ENCODE peak calls at places on chromosomes 13 and 19, in four cellular contexts. H is activated CD4-positive, CD25-positive, alpha-beta regulatory T cell; J is heart right ventricle; C is gastrocnemius medialis. D is an unnamed sample.

GRCh38 chr19:6088677-6089063 is 21.6 kb downstream of the RFX2 start:
- DNase-seq in J (no peak), C (no peak), H (no peak), D (no peak)

GRCh38 chr13:59690857-59691500 is 472.7 kb downstream of the DIAPH3 start:
- DNase-seq in H (no peak), C (no peak), J (no peak), D (no peak)

GRCh38 chr13:50613356-50613831 is 230.1 kb downstream of the DLEU7 start:
- DNase-seq in J (no peak), C (no peak), H (no peak), D (no peak)

GRCh38 chr13:30147380-30147779 is 160.0 kb downstream of the KATNAL1 start:
- DNase-seq in J (no peak), C (no peak), H (no peak), D (no peak)

GRCh38 chr19:43476606-43477005 is 11.2 kb upstream of the LYPD3 start:
- DNase-seq in C (no peak), J (no peak), H (no peak), D (no peak)

GRCh38 chr19:35885225-35885624 is 15.1 kb downstream of the NFKBID start:
- DNase-seq in H (no peak), J (no peak), C (no peak), D (no peak)

GRCh38 chr19:35932291-35932936 is 3.8 kb upstream of the LRFN3 start:
- DNase-seq in J (no peak), C (no peak), H (no peak), D (no peak)

GRCh38 chr19:56993851-56994250 is 125.9 kb upstream of the USP29 start:
- DNase-seq in J (no peak), C (no peak), H (no peak), D (no peak)

GRCh38 chr19:47447470-47448359 is 24.0 kb downstream of the SLC8A2 start:
- DNase-seq in H (peak; percentile 35), J (no peak), C (peak; percentile 27), D (peak; percentile 98)

GRCh38 chr19:24159707-24160106 is 72.7 kb downstream of the ZNF254 start:
- DNase-seq in C (no peak), J (no peak), H (no peak), D (no peak)

GRCh38 chr19:9406798-9407352 is 28.5 kb downstream of the ZNF266 start:
- DNase-seq in H (peak; percentile 16), J (peak; percentile 84), C (peak; percentile 70), D (peak; percentile 84)

GRCh38 chr19:39156230-39156890 is 30.8 kb downstream of the PAK4 start:
- DNase-seq in C (no peak), H (no peak), J (no peak), D (no peak)

GRCh38 chr19:46147791-46148288 is at the start of gene IGFL2:
- DNase-seq in H (no peak), C (no peak), J (no peak), D (no peak)

GRCh38 chr19:38667552-38668205 is 20.2 kb downstream of the ACTN4 start:
- DNase-seq in J (no peak), H (no peak), C (no peak), D (no peak)

GRCh38 chr13:114161644-114162532 is 17.2 kb upstream of the CFAP97D2 start:
- DNase-seq in J (peak; percentile 29), C (peak; percentile 30), H (no peak), D (no peak)

GRCh38 chr19:55472463-55472862 is 4.0 kb upstream of the ZNF628 start:
- DNase-seq in H (no peak), J (no peak), C (no peak), D (no peak)

GRCh38 chr19:16088351-16088984 is 12.2 kb downstream of the TPM4 start:
- DNase-seq in J (no peak), H (no peak), C (no peak), D (no peak)

GRCh38 chr19:40596608-40597328 is 4.4 kb upstream of the LTBP4 start:
- DNase-seq in J (peak; percentile 52), C (no peak), H (no peak), D (peak; percentile 36)

GRCh38 chr19:2394054-2394668 is 33.2 kb downstream of the TIMM13 start:
- DNase-seq in C (no peak), J (no peak), H (no peak), D (no peak)

GRCh38 chr13:97122381-97122996 is 99.6 kb upstream of the MBNL2 start:
- DNase-seq in C (no peak), J (no peak), H (no peak), D (no peak)

GRCh38 chr13:73521970-73522549 is 463.3 kb downstream of the KLF5 start:
- DNase-seq in C (no peak), H (no peak), J (no peak), D (no peak)

GRCh38 chr19:43667524-43668405 is 2.2 kb downstream of the PLAUR start:
- DNase-seq in C (no peak), J (no peak), H (no peak), D (no peak)

GRCh38 chr19:16726916-16727315 is 7.3 kb downstream of the NWD1 start:
- DNase-seq in J (no peak), H (no peak), C (no peak), D (no peak)

GRCh38 chr13:75101348-75101747 is 380.6 kb downstream of the TBC1D4 start:
- DNase-seq in J (no peak), H (no peak), C (no peak), D (no peak)

GRCh38 chr19:658916-659839 is 3.8 kb downstream of the RNF126 start:
- DNase-seq in C (peak; percentile 66), H (no peak), J (no peak), D (no peak)

GRCh38 chr19:51127755-51128154 is 3.0 kb downstream of the SIGLEC9 start:
- DNase-seq in C (peak; percentile 23), H (no peak), J (peak; percentile 40), D (no peak)

GRCh38 chr13:20441879-20442278 is 83.8 kb downstream of the CRYL1 start:
- DNase-seq in H (no peak), J (no peak), C (no peak), D (no peak)

GRCh38 chr13:101307181-101307701 is 109.1 kb downstream of the NALCN start:
- DNase-seq in C (no peak), J (no peak), H (no peak), D (no peak)

GRCh38 chr13:25654332-25654731 is 282.6 kb downstream of the ATP8A2 start:
- DNase-seq in J (no peak), H (no peak), C (peak; percentile 59), D (no peak)

GRCh38 chr13:68173111-68173510 is 943.0 kb upstream of the PCDH9 start:
- DNase-seq in H (no peak), J (no peak), C (no peak), D (no peak)

GRCh38 chr19:51372649-51373504 is at the start of gene NKG7:
- DNase-seq in J (no peak), C (no peak), H (peak; percentile 31), D (no peak)

GRCh38 chr19:49570138-49570856 is 10.1 kb downstream of the NOSIP start:
- DNase-seq in J (peak; percentile 74), H (peak; percentile 41), C (peak; percentile 54), D (peak; percentile 87)

GRCh38 chr19:41311613-41312012 is 1.6 kb downstream of the CCDC97 start:
- DNase-seq in H (no peak), J (no peak), C (no peak), D (no peak)

GRCh38 chr19:12990447-12990846 is 4.8 kb upstream of the NFIX start:
- DNase-seq in H (no peak), J (no peak), C (no peak), D (no peak)

GRCh38 chr19:20413705-20414104 is 151.9 kb downstream of the ZNF737 start:
- DNase-seq in H (no peak), J (no peak), C (no peak), D (no peak)

GRCh38 chr13:101289764-101290163 is 126.5 kb downstream of the NALCN start:
- DNase-seq in J (no peak), H (no peak), C (no peak), D (peak; percentile 80)

D was measured in NCI-H1930.